ENCODE peak calls at places on chromosomes 7 and 10, in six cellular contexts. I is SK-N-SH, R is MM.1S, E is neural progenitor cell, D is HCT116, J is GM23248. N is an unnamed sample.

GRCh38 chr7:119350334-119350733 is 922.6 kb upstream of the KCND2 start:
- DNase-seq in I (no peak), J (no peak), R (no peak), E (no peak), D (no peak), N (no peak)

GRCh38 chr10:71771821-71772617 is 1.3 kb downstream of the VSIR start:
- DNase-seq in J (peak; percentile 94), D (peak; percentile 79), E (no peak), R (no peak), I (no peak), N (peak; percentile 73)

GRCh38 chr10:98667081-98667480 is 220.3 kb upstream of the HPS1 start:
- DNase-seq in D (no peak), R (no peak), E (no peak), J (peak; percentile 21), I (no peak), N (no peak)

GRCh38 chr7:5613607-5614006 is 167.9 kb downstream of the RNF216 start:
- DNase-seq in J (no peak), D (no peak), R (no peak), E (no peak), I (peak; percentile 38), N (no peak)

GRCh38 chr7:113487925-113488731 is 369.8 kb upstream of the SMIM30 start:
- DNase-seq in J (no peak), E (no peak), R (no peak), I (no peak), D (no peak), N (no peak)

GRCh38 chr10:71731791-71732190 is 12.2 kb upstream of the C10orf105 start:
- DNase-seq in R (no peak), D (no peak), I (no peak), J (no peak), E (no peak), N (no peak)

GRCh38 chr7:156527458-156527890 is 113.1 kb upstream of the RNF32 start:
- DNase-seq in I (no peak), D (no peak), R (no peak), J (no peak), E (no peak), N (no peak)

GRCh38 chr7:41590951-41591350 is 111.9 kb downstream of the INHBA start:
- DNase-seq in R (no peak), I (no peak), D (no peak), E (no peak), J (no peak), N (no peak)

GRCh38 chr7:157250605-157251228 is 86.1 kb upstream of the DNAJB6 start:
- DNase-seq in J (peak; percentile 79), D (peak; percentile 53), I (peak; percentile 78), R (peak; percentile 68), E (peak; percentile 72), N (peak; percentile 82)

GRCh38 chr7:106757846-106758245 is 96.9 kb upstream of the CCDC71L start:
- DNase-seq in E (no peak), D (no peak), I (no peak), R (peak; percentile 15), J (peak; percentile 60), N (no peak)

GRCh38 chr10:44310762-44311562 is 73.9 kb downstream of the CXCL12 start:
- DNase-seq in E (peak; percentile 92), I (peak; percentile 93), R (peak; percentile 61), D (peak; percentile 54), J (peak; percentile 71), N (peak; percentile 21)

GRCh38 chr7:87600130-87601124 is at the start of gene ABCB1:
- DNase-seq in I (peak; percentile 91), D (peak; percentile 19), J (peak; percentile 79), R (peak; percentile 43), E (peak; percentile 79), N (no peak)

GRCh38 chr10:74244097-74244685 is 93.2 kb downstream of the ADK start:
- DNase-seq in E (peak; percentile 46), J (peak; percentile 63), D (peak; percentile 42), I (peak; percentile 11), R (peak; percentile 37), N (peak; percentile 99)

GRCh38 chr10:73229567-73229966 is 17.5 kb downstream of the DNAJC9 start:
- DNase-seq in J (no peak), D (no peak), E (no peak), R (no peak), I (no peak), N (no peak)

GRCh38 chr7:157555308-157555707 is 218.5 kb downstream of the DNAJB6 start:
- DNase-seq in R (no peak), I (no peak), D (no peak), J (no peak), E (no peak), N (peak; percentile 94)

GRCh38 chr7:33882040-33882800 is 23.1 kb upstream of the BMPER start:
- DNase-seq in R (no peak), E (no peak), D (no peak), J (peak; percentile 26), I (no peak), N (no peak)

GRCh38 chr7:137832382-137832781 is 14.4 kb downstream of the DGKI start:
- DNase-seq in J (no peak), I (no peak), E (no peak), R (no peak), D (no peak), N (no peak)

GRCh38 chr7:135194494-135195095 is 16.7 kb downstream of the WDR91 start:
- DNase-seq in D (no peak), J (peak; percentile 39), E (no peak), I (no peak), R (no peak), N (no peak)

GRCh38 chr7:15332962-15333361 is 228.9 kb downstream of the AGMO start:
- DNase-seq in D (no peak), E (no peak), R (no peak), I (no peak), J (no peak), N (no peak)

GRCh38 chr7:158348446-158348845 is 239.2 kb downstream of the PTPRN2 start:
- DNase-seq in R (no peak), E (no peak), D (no peak), J (no peak), I (no peak), N (no peak)

GRCh38 chr10:101769541-101770180 is 6.3 kb downstream of the FGF8 start:
- DNase-seq in R (no peak), D (no peak), E (no peak), I (peak; percentile 45), J (no peak), N (no peak)

GRCh38 chr10:132099701-132100481 is 34.1 kb downstream of the JAKMIP3 start:
- DNase-seq in E (no peak), I (no peak), J (no peak), D (no peak), R (no peak), N (no peak)

GRCh38 chr7:137642467-137642866 is 204.3 kb downstream of the DGKI start:
- DNase-seq in I (no peak), E (no peak), D (no peak), R (no peak), J (peak; percentile 80), N (peak; percentile 72)

GRCh38 chr10:45181483-45181882 is 133.9 kb downstream of the OR13A1 start:
- DNase-seq in R (no peak), E (no peak), I (no peak), J (peak; percentile 38), D (no peak), N (no peak)

GRCh38 chr10:127736222-127736914 is 617 bp upstream of the FOXI2 start:
- DNase-seq in D (no peak), R (no peak), I (no peak), J (no peak), E (peak; percentile 67), N (no peak)

GRCh38 chr10:6269953-6270867 is 67.5 kb downstream of the PFKFB3 start:
- DNase-seq in J (no peak), I (no peak), E (no peak), R (peak; percentile 64), D (no peak), N (no peak)

GRCh38 chr10:52229271-52229931 is 84.7 kb upstream of the DKK1 start:
- DNase-seq in D (no peak), E (no peak), I (no peak), J (peak; percentile 33), R (no peak), N (peak; percentile 94)

GRCh38 chr7:16431646-16432424 is 10.5 kb upstream of the CRPPA start:
- DNase-seq in D (peak; percentile 54), R (peak; percentile 36), J (peak; percentile 43), I (peak; percentile 34), E (peak; percentile 53), N (peak; percentile 64)

GRCh38 chr10:55019461-55019860 is 218.4 kb upstream of the PCDH15 start:
- DNase-seq in J (no peak), E (no peak), I (no peak), R (peak; percentile 72), D (no peak), N (no peak)

GRCh38 chr10:55024718-55025117 is 223.7 kb upstream of the PCDH15 start:
- DNase-seq in E (no peak), I (peak; percentile 39), D (no peak), J (peak; percentile 2), R (peak; percentile 53), N (no peak)
- TF ChIP-seq EZH2phosphoT487 in E (no peak), I (no peak), D (no peak), J (no peak), R (no peak), N (no peak)

GRCh38 chr10:543131-543530 is 146.3 kb downstream of the DIP2C start:
- DNase-seq in R (no peak), J (no peak), I (peak; percentile 51), E (no peak), D (no peak), N (no peak)
- H3K9ac ChIP-seq in R (no peak overlapping the region), J (no peak overlapping the region), I (no peak overlapping the region), E (no peak overlapping the region), D (no peak overlapping the region), N (no peak overlapping the region)

GRCh38 chr10:48550071-48550691 is 54.7 kb downstream of the ARHGAP22 start:
- DNase-seq in J (no peak), E (no peak), I (no peak), D (no peak), R (no peak), N (no peak)
- TF ChIP-seq EZH2phosphoT487 in J (no peak), E (no peak), I (no peak), D (no peak), R (no peak), N (no peak)

GRCh38 chr10:89476676-89477075 is 58.7 kb downstream of the SLC16A12 start:
- DNase-seq in R (no peak), J (no peak), I (no peak), E (no peak), D (no peak), N (no peak)
- H3K9ac ChIP-seq in R (no peak overlapping the region), J (no peak overlapping the region), I (no peak overlapping the region), E (no peak overlapping the region), D (no peak overlapping the region), N (no peak overlapping the region)

DNA sequence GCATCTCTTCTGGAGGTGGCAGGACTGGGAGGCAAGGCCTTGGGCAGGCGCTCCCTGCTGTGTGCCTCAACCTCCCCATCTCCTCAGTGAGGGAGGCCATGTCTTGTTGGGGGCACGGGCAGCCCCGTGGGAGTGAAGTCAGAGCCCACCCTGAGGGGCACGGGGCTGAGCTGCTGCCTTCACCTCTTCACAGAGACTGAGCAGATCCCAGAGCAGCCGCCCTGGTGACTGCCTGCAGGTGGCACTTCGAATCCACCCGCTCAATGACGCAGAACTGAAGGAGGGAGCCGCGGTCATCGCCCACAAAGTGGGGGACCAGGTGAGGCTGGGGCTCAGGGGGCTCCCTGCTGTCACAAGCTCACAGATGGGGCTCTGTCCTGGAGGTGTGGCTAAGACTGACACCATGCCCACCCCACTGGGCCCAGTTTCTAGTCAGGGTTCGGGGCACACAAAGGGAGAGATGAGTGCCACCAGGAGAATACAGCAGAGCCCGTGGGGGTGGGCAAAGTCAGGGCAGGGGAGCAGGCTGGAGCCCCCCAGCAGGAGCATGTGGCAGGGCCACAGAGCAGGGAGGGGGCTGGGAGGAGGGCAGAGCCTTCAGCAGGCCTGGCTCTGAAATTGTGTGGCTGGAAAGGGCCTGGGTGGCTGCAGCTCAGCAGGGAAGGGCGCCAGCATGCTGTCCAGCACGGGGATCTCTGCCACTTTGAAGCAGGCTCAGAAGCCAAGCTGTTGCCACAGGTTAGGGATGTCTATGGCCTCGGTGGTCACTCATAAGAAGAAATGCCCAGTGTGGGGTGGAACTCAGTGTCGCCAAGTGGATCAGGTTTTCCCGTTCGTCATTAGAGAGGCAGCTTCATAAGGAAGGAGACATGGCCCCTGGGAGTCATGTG is 18.8 kb upstream of the CHST12 start:
- DNase-seq in R (no peak), J (no peak), D (no peak), E (peak; percentile 35), I (peak; percentile 66), N (no peak)
- TF ChIP-seq EZH2phosphoT487 in R (no peak), J (no peak), D (no peak), E (no peak), I (no peak), N (no peak)